ENCODE peak calls at places on chromosomes 3 and 15, in six cellular contexts. F is GM12865; C is upper lobe of right lung; Z is CD8-positive, alpha-beta T cell; X is uterus; N is small intestine. L is an unnamed sample.

GRCh38 chr3:187551419-187551818 is 118.8 kb downstream of the SST start:
- DNase-seq in Z (no peak), F (no peak), X (no peak), N (no peak), C (no peak), L (peak)

GRCh38 chr3:100928638-100929428 is 64.4 kb downstream of the ABI3BP start:
- DNase-seq in C (no peak), N (peak), F (no peak), X (no peak), Z (no peak), L (peak)

GRCh38 chr3:51075221-51075775 is 309.8 kb upstream of the MANF start:
- DNase-seq in X (no peak), Z (no peak), F (no peak), C (no peak), N (no peak), L (no peak)

GRCh38 chr3:58564456-58565160 is 12.6 kb downstream of the FAM107A start:
- DNase-seq in Z (no peak), C (peak), F (no peak), N (peak), X (no peak), L (peak)

GRCh38 chr15:69068157-69068556 is 53.7 kb downstream of the NOX5 start:
- DNase-seq in F (no peak), N (no peak), C (no peak), X (no peak), Z (no peak), L (no peak)

GRCh38 chr3:123880998-123881561 is 3.1 kb downstream of the MYLK start:
- DNase-seq in N (peak), C (no peak), X (no peak), F (no peak), Z (no peak), L (peak)

GRCh38 chr3:98003306-98003969 is 31.2 kb upstream of the RIOX2 start:
- DNase-seq in X (no peak), F (peak), Z (no peak), N (no peak), C (no peak), L (no peak)

GRCh38 chr15:74964794-74965193 is 8.2 kb upstream of the RPP25 start:
- DNase-seq in C (no peak), F (no peak), N (no peak), X (no peak), Z (no peak), L (no peak)

GRCh38 chr3:27504749-27505148 is 20.6 kb upstream of the SLC4A7 start:
- DNase-seq in Z (no peak), N (no peak), C (no peak), F (no peak), X (no peak), L (no peak)

GRCh38 chr3:8223766-8224165 is 277.9 kb upstream of the LMCD1 start:
- DNase-seq in N (no peak), X (no peak), Z (no peak), F (no peak), C (no peak), L (peak)

GRCh38 chr15:41022487-41023090 is 69.3 kb downstream of the CHAC1 start:
- DNase-seq in X (peak), Z (peak), F (peak), N (peak), C (no peak), L (peak)

GRCh38 chr3:131277836-131278497 is 103.6 kb upstream of the NUDT16 start:
- DNase-seq in C (no peak), X (no peak), F (no peak), N (no peak), Z (no peak), L (no peak)

GRCh38 chr3:44482721-44483120 is 5.3 kb upstream of the ZNF445 start:
- DNase-seq in C (no peak), X (no peak), Z (no peak), F (no peak), N (no peak), L (no peak)

GRCh38 chr15:59276225-59277178 is 69.9 kb downstream of the LDHAL6B start:
- DNase-seq in Z (no peak), F (no peak), N (peak), C (no peak), X (no peak), L (no peak)

GRCh38 chr3:111954228-111954990 is 24.4 kb upstream of the ABHD10 start:
- DNase-seq in Z (no peak), C (no peak), F (no peak), N (no peak), X (no peak), L (no peak)

GRCh38 chr3:79517766-79518413 is 249.9 kb downstream of the ROBO1 start:
- DNase-seq in C (no peak), N (peak), Z (no peak), F (no peak), X (no peak), L (peak)

GRCh38 chr3:154779571-154779970 is 300.5 kb upstream of the MME start:
- DNase-seq in Z (no peak), N (no peak), F (no peak), C (no peak), X (no peak), L (peak)

GRCh38 chr3:86988235-86988634 is 2.7 kb downstream of the VGLL3 start:
- DNase-seq in Z (no peak), X (no peak), F (no peak), C (no peak), N (no peak), L (peak)

GRCh38 chr15:93028632-93029612 is 60.1 kb downstream of the RGMA start:
- DNase-seq in F (no peak), X (peak), C (peak), N (peak), Z (no peak), L (peak)

GRCh38 chr3:144119611-144120010 is 148.0 kb downstream of the DIPK2A start:
- DNase-seq in C (no peak), N (no peak), Z (no peak), F (no peak), X (no peak), L (no peak)

GRCh38 chr3:54859204-54859603 is 68.7 kb downstream of the LRTM1 start:
- DNase-seq in N (no peak), X (no peak), Z (no peak), F (no peak), C (no peak), L (peak)

GRCh38 chr3:36477655-36478054 is 97.4 kb downstream of the STAC start:
- DNase-seq in N (no peak), F (no peak), C (no peak), X (no peak), Z (no peak), L (peak)

GRCh38 chr3:194640829-194641228 is 7.6 kb upstream of the TMEM44 start:
- DNase-seq in N (no peak), C (no peak), Z (peak), F (peak), X (no peak), L (no peak)

GRCh38 chr15:70792171-70792573 is 28.8 kb upstream of the UACA start:
- DNase-seq in C (no peak), N (peak), F (no peak), Z (no peak), X (no peak), L (peak)

GRCh38 chr3:117885046-117885445 is 1149.6 kb downstream of the IGSF11 start:
- DNase-seq in F (peak), X (no peak), Z (no peak), N (no peak), C (no peak), L (no peak)

GRCh38 chr15:89455535-89455934 is 40.8 kb downstream of the RHCG start:
- DNase-seq in X (no peak), Z (no peak), F (no peak), N (peak), C (no peak), L (no peak)

GRCh38 chr3:76965122-76965725 is 74.7 kb upstream of the ROBO2 start:
- DNase-seq in Z (no peak), N (no peak), C (no peak), F (no peak), X (no peak), L (no peak)

GRCh38 chr3:150763841-150764483 is 993 bp upstream of the SIAH2 start:
- DNase-seq in C (peak), N (peak), F (peak), X (peak), Z (peak), L (peak)

GRCh38 chr3:124861041-124861440 is 26.1 kb downstream of the ITGB5 start:
- DNase-seq in N (no peak), Z (no peak), X (no peak), C (no peak), F (no peak), L (peak)

GRCh38 chr3:123779646-123780231 is 104.4 kb downstream of the MYLK start:
- DNase-seq in F (no peak), X (no peak), Z (no peak), C (no peak), N (no peak), L (peak)

GRCh38 chr15:97235285-97235985 is 725.1 kb upstream of the ARRDC4 start:
- DNase-seq in F (peak), C (no peak), X (peak), N (peak), Z (peak), L (peak)

GRCh38 chr3:197466586-197467399 is 89.0 kb downstream of the BDH1 start:
- DNase-seq in X (no peak), N (peak), C (peak), Z (no peak), F (no peak), L (peak)

GRCh38 chr15:76393614-76394013 is 57.0 kb downstream of the ISL2 start:
- DNase-seq in N (no peak), F (no peak), X (no peak), Z (no peak), C (no peak), L (no peak)

GRCh38 chr3:3800076-3800448 is 831 bp downstream of the LRRN1 start:
- DNase-seq in F (no peak), C (peak), Z (no peak), N (peak), X (peak), L (no peak)

GRCh38 chr3:3799173-3800075 is at the start of gene LRRN1:
- DNase-seq in Z (peak), X (peak), F (peak), N (peak), C (peak), L (no peak)

GRCh38 chr3:3802021-3802420 is 2.8 kb downstream of the LRRN1 start:
- DNase-seq in X (no peak), C (no peak), Z (no peak), F (no peak), N (no peak), L (no peak)

GRCh38 chr3:3800685-3801509 is 1.7 kb downstream of the LRRN1 start:
- DNase-seq in F (no peak), C (peak), Z (no peak), N (peak), X (peak), L (no peak)

DNA sequence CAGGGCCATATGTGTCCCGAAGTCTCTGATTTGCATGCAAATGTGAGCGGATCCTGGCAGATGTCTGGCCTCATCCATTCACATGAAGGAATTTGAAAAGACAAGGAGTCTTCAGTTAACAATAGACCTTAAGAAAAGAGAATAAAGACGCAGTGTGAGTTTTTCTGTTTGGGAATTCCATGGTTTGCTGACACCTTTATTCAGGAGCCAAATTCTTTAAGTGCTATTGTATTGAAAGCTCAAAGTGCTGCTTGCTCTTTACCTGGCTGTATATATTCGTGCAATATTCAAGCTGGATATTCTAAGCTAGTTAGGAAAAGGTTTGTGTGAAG is 2.2 kb downstream of the LRRN1 start:
- DNase-seq in C (no peak), N (no peak), F (no peak), Z (no peak), X (no peak), L (no peak)
- H3K4me3 ChIP-seq in C (no peak), N (no peak), F (no peak), Z (no peak), X (no peak), L (no peak)

GRCh38 chr15:45164914-45165313 is 22.9 kb downstream of the SHF start:
- DNase-seq in F (no peak), X (no peak), Z (no peak), C (no peak), N (no peak), L (no peak)

GRCh38 chr15:45157974-45158373 is 28.2 kb downstream of the DUOX1 start:
- DNase-seq in X (no peak), Z (no peak), N (no peak), F (no peak), C (no peak), L (peak)

GRCh38 chr15:45163508-45163856 is 24.3 kb downstream of the SHF start:
- DNase-seq in F (no peak), N (no peak), Z (no peak), C (no peak), X (no peak), L (no peak)

GRCh38 chr15:45162771-45163507 is 24.8 kb downstream of the SHF start:
- DNase-seq in F (peak), C (peak), N (peak), Z (peak), X (peak), L (peak)

GRCh38 chr15:45161666-45162065 is 26.1 kb downstream of the SHF start:
- DNase-seq in Z (no peak), X (no peak), C (no peak), N (no peak), F (no peak), L (no peak)
- H3K4me3 ChIP-seq in Z (no peak), X (no peak), C (no peak), N (no peak), F (no peak), L (no peak)

DNA sequence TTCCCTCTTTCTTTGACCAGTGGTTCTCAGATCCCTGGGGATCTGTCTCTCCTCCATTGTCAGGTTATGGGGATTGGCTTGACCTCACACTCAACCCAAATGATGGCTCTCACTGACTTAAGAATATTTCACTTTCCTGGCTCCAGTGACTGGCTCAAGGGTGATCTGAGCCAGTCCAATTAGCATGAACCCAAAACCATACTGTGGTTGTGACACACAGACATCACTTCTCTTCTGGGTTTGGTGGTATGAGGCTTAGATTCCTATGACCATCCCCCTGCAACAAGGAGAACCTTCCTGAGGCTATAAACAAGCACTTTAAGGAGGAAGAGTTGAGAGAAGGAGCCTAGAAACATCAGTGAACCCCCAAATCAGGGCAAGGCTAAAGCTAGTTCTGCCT is 85.8 kb downstream of the KCNAB1 start:
- DNase-seq in N (no peak), Z (no peak), F (no peak), X (no peak), C (no peak), L (no peak)
- H3K4me3 ChIP-seq in N (no peak), Z (no peak), F (no peak), X (no peak), C (no peak), L (no peak)

DNA sequence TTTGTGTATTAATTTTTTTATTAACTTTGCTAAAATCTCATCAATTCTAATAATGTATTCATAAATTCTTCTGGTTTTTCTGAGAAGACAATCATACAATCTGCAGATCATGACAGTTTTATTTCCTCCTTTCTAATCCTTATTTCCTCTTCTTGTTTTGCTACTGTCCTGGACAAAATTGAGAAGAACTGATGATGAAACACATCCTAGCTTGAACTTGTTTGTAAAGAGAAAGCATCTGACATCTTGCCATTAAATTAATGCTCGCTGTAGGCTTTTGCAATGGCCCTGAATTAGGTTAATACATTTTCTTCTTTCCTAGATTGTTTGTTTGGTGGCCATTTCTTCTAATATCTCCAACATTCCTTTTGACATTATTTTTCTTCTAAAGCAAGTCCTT is 110.9 kb upstream of the TPM1 start:
- DNase-seq in N (no peak), X (no peak), C (no peak), Z (no peak), F (no peak), L (peak)
- H3K4me3 ChIP-seq in N (no peak), X (no peak), C (no peak), Z (no peak), F (no peak), L (no peak)